ENCODE peak calls at places on chromosome 12, in eight cellular contexts. F is OCI-LY7, G is dorsolateral prefrontal cortex, U is prostate gland, D is substantia nigra, W is PC-3, T is pancreas, B is RWPE1. C is an unnamed sample.

GRCh38 chr12:69509308-69509736 is 39.1 kb downstream of the FRS2 start:
- DNase-seq in W (no peak), G (no peak), T (no peak), B (no peak), U (no peak), F (no peak), D (no peak), C (no peak)

GRCh38 chr12:6451348-6452244 is at the start of gene TAPBPL:
- DNase-seq in G (peak; percentile 86), W (no peak), U (peak; percentile 87), B (peak; percentile 66), F (peak; percentile 89), D (peak; percentile 81), T (peak; percentile 91), C (peak; percentile 86)

GRCh38 chr12:56941299-56942017 is 7.2 kb upstream of the SDR9C7 start:
- DNase-seq in U (peak; percentile 23), W (peak; percentile 79), T (no peak), D (no peak), F (no peak), B (peak; percentile 68), G (peak; percentile 24), C (no peak)

GRCh38 chr12:109752117-109753053 is 38.8 kb downstream of the FAM222A start:
- DNase-seq in D (no peak), T (peak; percentile 21), W (no peak), B (no peak), F (no peak), U (no peak), G (no peak), C (no peak)

GRCh38 chr12:46676797-46677520 is 148.8 kb downstream of the SLC38A4 start:
- DNase-seq in T (no peak), U (no peak), W (no peak), F (no peak), D (no peak), B (peak; percentile 26), G (no peak), C (no peak)

GRCh38 chr12:17528394-17528793 is 561.6 kb downstream of the RERGL start:
- DNase-seq in G (no peak), T (no peak), D (no peak), F (peak; percentile 13), W (peak; percentile 4), B (no peak), U (no peak), C (no peak)

GRCh38 chr12:57983858-57984505 is 42.6 kb downstream of the ATP23 start:
- DNase-seq in G (no peak), B (no peak), T (no peak), F (no peak), U (no peak), W (peak; percentile 63), D (no peak), C (no peak)

GRCh38 chr12:75526655-75527511 is 15.5 kb upstream of the KRR1 start:
- DNase-seq in W (peak; percentile 75), U (no peak), B (peak; percentile 49), D (no peak), F (peak; percentile 86), T (no peak), G (no peak), C (no peak)

GRCh38 chr12:13367973-13368372 is 171.4 kb downstream of the EMP1 start:
- DNase-seq in W (no peak), G (peak; percentile 28), D (no peak), B (no peak), U (peak; percentile 21), T (no peak), F (no peak), C (no peak)

GRCh38 chr12:116135209-116135930 is 142.1 kb downstream of the MED13L start:
- DNase-seq in D (no peak), B (peak; percentile 68), W (peak; percentile 93), T (no peak), G (no peak), U (no peak), F (no peak), C (no peak)

GRCh38 chr12:94263011-94263786 is 114.8 kb downstream of the PLXNC1 start:
- DNase-seq in B (no peak), W (no peak), T (no peak), U (no peak), G (no peak), D (no peak), F (peak; percentile 15), C (no peak)

GRCh38 chr12:77728018-77728417 is 102.7 kb upstream of the NAV3 start:
- DNase-seq in B (no peak), F (no peak), G (no peak), D (no peak), T (no peak), W (no peak), U (no peak), C (no peak)

GRCh38 chr12:53991077-53991460 is 6.1 kb downstream of the HOXC10 start:
- DNase-seq in U (no peak), F (no peak), T (no peak), D (no peak), W (peak; percentile 71), G (no peak), B (no peak), C (no peak)

GRCh38 chr12:116559330-116560080 is at the start of gene MAP1LC3B2:
- DNase-seq in W (peak; percentile 74), U (peak; percentile 72), B (peak; percentile 79), G (peak; percentile 35), T (peak; percentile 55), F (peak; percentile 97), D (peak; percentile 44), C (no peak)

GRCh38 chr12:122395319-122395718 is 27.1 kb downstream of the CLIP1 start:
- DNase-seq in F (no peak), U (no peak), D (no peak), W (peak; percentile 68), B (peak; percentile 46), T (no peak), G (no peak), C (no peak)

GRCh38 chr12:64030155-64030554 is 185.7 kb downstream of the SRGAP1 start:
- DNase-seq in G (no peak), T (no peak), W (no peak), F (no peak), D (no peak), U (no peak), B (no peak), C (no peak)
- H3K27ac ChIP-seq in G (no peak overlapping the region), T (no peak overlapping the region), W (no peak overlapping the region), F (no peak overlapping the region), D (no peak overlapping the region), U (no peak overlapping the region), B (no peak overlapping the region), C (no peak overlapping the region)

GRCh38 chr12:24307153-24307552 is 357.7 kb upstream of the SOX5 start:
- DNase-seq in B (no peak), G (no peak), T (no peak), W (no peak), D (no peak), F (no peak), U (no peak), C (no peak)

GRCh38 chr12:24302708-24303107 is 353.2 kb upstream of the SOX5 start:
- DNase-seq in D (no peak), T (no peak), G (no peak), B (no peak), W (no peak), F (no peak), U (no peak), C (no peak)

GRCh38 chr12:24304285-24304684 is 354.8 kb upstream of the SOX5 start:
- DNase-seq in W (no peak), G (no peak), D (no peak), T (no peak), U (no peak), B (no peak), F (no peak), C (no peak)

GRCh38 chr12:24306001-24306400 is 356.5 kb upstream of the SOX5 start:
- DNase-seq in U (no peak), T (no peak), D (no peak), W (no peak), B (no peak), G (no peak), F (no peak), C (no peak)

DNA sequence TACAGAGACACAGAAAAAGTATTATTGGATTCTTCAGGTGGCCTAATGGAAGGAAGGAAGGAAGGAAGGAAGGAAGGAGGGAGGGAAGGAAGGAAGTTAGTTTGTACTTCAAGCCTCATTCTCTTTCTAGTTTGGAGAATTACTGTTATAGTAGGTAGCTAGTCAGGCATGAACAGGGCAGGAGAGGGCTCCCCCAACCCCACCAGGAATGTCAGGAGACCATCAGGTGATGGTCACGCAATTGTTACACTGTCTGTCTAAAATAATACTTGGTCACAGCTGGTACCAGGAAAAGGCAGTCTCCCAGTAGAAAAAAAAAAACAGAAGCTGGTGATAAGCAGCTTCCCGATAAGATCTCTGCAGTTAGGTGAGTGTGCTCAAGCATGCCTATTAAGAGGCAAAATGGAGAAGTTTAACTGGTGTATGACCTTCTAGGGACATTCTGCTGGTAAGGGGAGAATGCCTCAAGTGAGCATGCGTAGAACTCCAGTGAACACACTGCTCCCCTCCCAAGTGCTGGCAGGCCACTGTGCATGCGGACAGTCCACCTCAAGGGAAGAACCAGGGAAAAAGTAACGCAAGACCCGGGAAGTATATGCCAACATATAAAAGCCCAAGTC is 358.4 kb upstream of the SOX5 start:
- DNase-seq in U (no peak), W (no peak), T (no peak), F (no peak), D (no peak), B (no peak), G (no peak), C (no peak)
- H3K27ac ChIP-seq in U (no peak overlapping the region), W (no peak overlapping the region), T (no peak overlapping the region), F (no peak overlapping the region), D (no peak overlapping the region), B (no peak overlapping the region), G (no peak overlapping the region), C (no peak overlapping the region)

DNA sequence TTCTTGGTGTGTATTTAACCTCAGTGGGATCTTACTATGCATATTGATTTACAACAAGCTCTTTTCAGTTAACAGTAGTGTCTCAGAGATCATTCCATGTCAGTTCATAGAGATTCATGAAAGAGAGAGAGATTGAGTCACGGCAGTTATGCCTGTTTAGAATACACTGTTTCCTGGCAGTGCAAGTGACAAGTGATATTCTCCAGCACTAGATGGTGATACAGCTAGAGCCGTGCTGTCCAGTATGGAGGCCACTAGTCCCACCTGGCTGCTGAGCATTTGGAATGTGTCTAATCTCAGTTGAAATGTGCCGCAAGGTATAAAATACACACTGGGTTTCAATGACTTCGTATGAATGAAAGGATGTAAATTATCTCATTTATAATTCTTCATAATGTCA is 184.4 kb downstream of the SUDS3 start:
- DNase-seq in D (no peak), U (no peak), T (no peak), B (no peak), W (no peak), G (no peak), F (no peak), C (no peak)
- H3K27ac ChIP-seq in D (no peak overlapping the region), U (no peak overlapping the region), T (no peak overlapping the region), B (no peak overlapping the region), W (no peak overlapping the region), G (no peak overlapping the region), F (no peak overlapping the region), C (no peak overlapping the region)

DNA sequence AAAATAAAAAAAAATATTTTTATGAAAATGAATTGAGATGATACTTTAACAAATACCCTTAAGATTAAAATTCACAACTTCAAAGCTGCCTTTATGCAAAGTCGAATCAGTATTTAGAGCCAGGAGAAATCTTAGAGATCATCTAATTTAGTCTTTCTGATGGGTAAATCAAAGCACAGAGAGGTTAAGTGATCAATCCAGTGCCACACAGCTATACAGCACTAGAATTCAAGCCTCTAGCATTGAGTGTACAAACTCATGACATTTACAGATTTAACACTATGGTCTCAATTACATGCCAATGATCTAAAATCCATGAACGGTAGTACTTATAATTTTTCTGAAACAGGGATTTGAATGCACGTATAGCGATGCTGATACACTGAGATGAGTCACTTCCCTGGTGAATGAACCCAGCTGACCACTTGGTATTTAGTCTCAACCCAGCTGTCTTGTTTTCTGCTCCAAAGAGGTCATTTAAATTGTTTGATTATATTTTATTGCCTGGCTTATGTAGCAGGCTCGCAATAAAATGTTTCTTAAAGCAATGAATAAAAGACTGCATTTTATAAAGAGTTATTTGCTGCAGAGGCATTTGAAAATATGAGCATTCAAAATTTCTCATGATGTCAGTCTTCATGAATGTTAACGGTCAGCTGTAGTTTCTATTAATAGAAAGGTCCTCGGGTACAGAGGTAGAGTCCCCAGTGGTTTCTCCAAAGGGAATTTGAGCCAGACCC is 152.4 kb upstream of the PRICKLE1 start:
- DNase-seq in D (no peak), F (no peak), G (no peak), B (no peak), U (no peak), W (peak; percentile 79), T (no peak), C (no peak)
- H3K27ac ChIP-seq in D (no peak overlapping the region), F (no peak overlapping the region), G (no peak overlapping the region), B (no peak overlapping the region), U (no peak overlapping the region), W (peak overlapping the region; percentile 50), T (no peak overlapping the region), C (no peak overlapping the region)